ENCODE peak calls at places on chromosomes 13 and 19, in ten cellular contexts. N, H, P, K, Z, L, C, J, U and F are unnamed samples.

GRCh38 chr19:6065685-6066365 is 44.5 kb downstream of the RFX2 start:
- DNase-seq in N (no peak), H (peak; percentile 79), P (peak; percentile 31), K (no peak), Z (peak; percentile 46), L (peak; percentile 87), C (peak; percentile 52), J (peak; percentile 59), U (no peak), F (no peak)

GRCh38 chr13:43268632-43269031 is 245.2 kb downstream of the DNAJC15 start:
- DNase-seq in N (no peak), H (peak; percentile 49), P (no peak), K (no peak), Z (no peak), L (no peak), C (no peak), J (no peak), U (no peak), F (no peak)

GRCh38 chr19:41218615-41219507 is at the start of gene AXL:
- DNase-seq in N (peak; percentile 70), H (peak; percentile 92), P (peak; percentile 83), K (peak; percentile 86), Z (no peak), L (peak; percentile 96), C (peak; percentile 81), J (peak; percentile 76), U (no peak), F (no peak)

GRCh38 chr19:51546650-51547396 is 15.4 kb upstream of the SIGLEC6 start:
- DNase-seq in N (peak; percentile 58), H (peak; percentile 7), P (no peak), K (no peak), Z (no peak), L (peak; percentile 49), C (no peak), J (no peak), U (no peak), F (no peak)

GRCh38 chr13:43934273-43934672 is 54.6 kb downstream of the LACC1 start:
- DNase-seq in N (peak; percentile 8), H (no peak), P (no peak), K (no peak), Z (no peak), L (no peak), C (no peak), J (no peak), U (no peak), F (no peak)

GRCh38 chr19:40960062-40960685 is 30.9 kb upstream of the CYP2B6 start:
- DNase-seq in N (no peak), H (no peak), P (no peak), K (no peak), Z (no peak), L (no peak), C (no peak), J (no peak), U (no peak), F (no peak)

GRCh38 chr13:111484129-111484925 is 163.9 kb downstream of the TEX29 start:
- DNase-seq in N (no peak), H (no peak), P (no peak), K (no peak), Z (no peak), L (peak; percentile 80), C (no peak), J (no peak), U (no peak), F (no peak)

GRCh38 chr19:44282846-44283245 is 22.0 kb downstream of the ZNF235 start:
- DNase-seq in N (peak; percentile 51), H (no peak), P (no peak), K (no peak), Z (no peak), L (no peak), C (no peak), J (no peak), U (no peak), F (no peak)

GRCh38 chr13:43242040-43242439 is 218.7 kb downstream of the DNAJC15 start:
- DNase-seq in N (no peak), H (no peak), P (no peak), K (no peak), Z (no peak), L (no peak), C (no peak), J (no peak), U (no peak), F (no peak)

GRCh38 chr19:16604615-16605014 is 23.4 kb downstream of the MED26 start:
- DNase-seq in N (no peak), H (no peak), P (no peak), K (no peak), Z (no peak), L (no peak), C (no peak), J (no peak), U (no peak), F (no peak)

GRCh38 chr19:16607819-16608218 is 20.2 kb downstream of the MED26 start:
- DNase-seq in N (no peak), H (no peak), P (no peak), K (no peak), Z (no peak), L (no peak), C (no peak), J (no peak), U (no peak), F (no peak)

GRCh38 chr19:16605552-16605951 is 22.5 kb downstream of the MED26 start:
- DNase-seq in N (no peak), H (no peak), P (no peak), K (no peak), Z (no peak), L (no peak), C (no peak), J (no peak), U (no peak), F (no peak)

GRCh38 chr19:16603090-16603489 is 24.9 kb downstream of the MED26 start:
- DNase-seq in N (no peak), H (no peak), P (no peak), K (no peak), Z (no peak), L (no peak), C (no peak), J (no peak), U (no peak), F (no peak)

GRCh38 chr19:16605115-16605514 is 22.9 kb downstream of the MED26 start:
- DNase-seq in N (no peak), H (no peak), P (no peak), K (no peak), Z (no peak), L (no peak), C (no peak), J (no peak), U (peak; percentile 34), F (no peak)
- H3K4me3 ChIP-seq in N (no peak overlapping the region), H (no peak overlapping the region), P (no peak overlapping the region), K (no peak overlapping the region), Z (no peak overlapping the region), L (no peak overlapping the region), C (no peak overlapping the region), J (no peak overlapping the region), U (no peak overlapping the region), F (no peak overlapping the region)

GRCh38 chr13:73069206-73069815 is 10.5 kb downstream of the KLF5 start:
- DNase-seq in N (no peak), H (peak; percentile 4), P (no peak), K (no peak), Z (no peak), L (no peak), C (no peak), J (peak; percentile 44), U (no peak), F (no peak)

GRCh38 chr13:73063166-73063565 is 4.4 kb downstream of the KLF5 start:
- DNase-seq in N (no peak), H (no peak), P (no peak), K (no peak), Z (no peak), L (no peak), C (no peak), J (no peak), U (no peak), F (no peak)

GRCh38 chr13:73064991-73065390 is 6.2 kb downstream of the KLF5 start:
- DNase-seq in N (no peak), H (no peak), P (no peak), K (no peak), Z (no peak), L (no peak), C (no peak), J (no peak), U (no peak), F (no peak)

GRCh38 chr13:73062368-73062767 is 3.6 kb downstream of the KLF5 start:
- DNase-seq in N (no peak), H (no peak), P (no peak), K (no peak), Z (no peak), L (no peak), C (no peak), J (no peak), U (no peak), F (no peak)

DNA sequence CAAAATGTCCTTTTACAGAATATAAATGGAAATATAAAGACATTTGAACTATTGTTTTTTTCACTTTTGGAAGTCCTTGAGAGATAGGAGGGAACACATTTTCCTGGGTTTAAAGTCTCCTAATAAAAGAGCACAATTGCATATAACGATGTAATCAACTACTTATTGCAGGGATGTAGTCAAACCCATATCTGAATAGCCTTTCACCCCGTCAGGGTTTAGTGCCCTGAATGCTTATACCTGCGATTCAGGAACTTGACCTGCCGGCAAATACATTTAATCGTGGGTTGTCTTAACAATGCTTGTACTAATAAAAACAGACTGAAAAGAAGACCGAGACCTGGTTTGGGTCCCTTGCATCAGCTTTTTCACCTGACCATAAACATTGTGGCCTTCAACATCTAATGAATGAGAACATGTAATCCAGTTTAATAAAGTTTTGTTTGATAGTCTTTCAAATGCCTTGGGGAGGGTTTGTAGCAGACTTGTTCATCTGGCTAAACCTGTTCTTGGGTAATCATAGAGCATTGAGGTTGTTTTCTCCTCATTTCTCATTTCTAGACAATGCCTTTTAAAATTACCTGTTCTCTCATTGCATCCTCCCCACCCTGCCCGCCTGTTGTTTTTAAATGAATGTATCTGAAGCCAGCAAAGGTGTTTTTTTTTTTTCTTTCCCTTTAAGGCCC is 7.0 kb downstream of the KLF5 start:
- DNase-seq in N (no peak), H (no peak), P (no peak), K (no peak), Z (no peak), L (no peak), C (no peak), J (no peak), U (no peak), F (no peak)
- H3K4me3 ChIP-seq in N (no peak overlapping the region), H (no peak overlapping the region), P (no peak overlapping the region), K (no peak overlapping the region), Z (no peak overlapping the region), L (no peak overlapping the region), C (no peak overlapping the region), J (no peak overlapping the region), U (no peak overlapping the region), F (no peak overlapping the region)

GRCh38 chr19:1243768-1244692 is 2.5 kb downstream of the ATP5F1D start:
- DNase-seq in N (peak; percentile 85), H (peak; percentile 82), P (peak; percentile 73), K (peak; percentile 93), Z (peak; percentile 78), L (peak; percentile 97), C (peak; percentile 90), J (peak; percentile 79), U (peak; percentile 84), F (peak; percentile 84)
- H3K4me3 ChIP-seq in N (no peak overlapping the region), H (peak overlapping the region; percentile 48), P (no peak overlapping the region), K (no peak overlapping the region), Z (no peak overlapping the region), L (no peak overlapping the region), C (no peak overlapping the region), J (no peak overlapping the region), U (no peak overlapping the region), F (peak overlapping the region; percentile 90)

DNA sequence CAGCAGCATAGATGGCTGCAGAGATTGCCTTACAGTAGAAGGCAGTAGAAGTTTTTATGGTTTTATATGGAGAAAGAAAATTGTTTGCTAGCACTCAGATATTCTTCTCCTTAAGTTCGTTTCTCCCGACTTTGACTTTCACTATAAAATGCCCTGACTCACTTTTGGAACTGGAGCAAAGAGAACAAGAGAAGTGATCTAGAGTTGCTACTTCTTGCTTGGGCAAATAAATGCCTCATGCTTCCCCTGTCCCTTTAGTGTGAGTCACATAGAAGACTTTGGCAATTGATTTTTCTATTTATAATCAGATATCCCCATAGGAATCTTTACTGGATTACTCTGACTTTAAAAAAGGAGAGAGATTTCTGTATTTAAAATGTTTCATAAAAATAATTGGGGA is 46.9 kb downstream of the ITGBL1 start:
- DNase-seq in N (peak; percentile 33), H (peak; percentile 54), P (no peak), K (no peak), Z (no peak), L (no peak), C (no peak), J (peak; percentile 29), U (no peak), F (no peak)
- H3K4me3 ChIP-seq in N (no peak overlapping the region), H (no peak overlapping the region), P (no peak overlapping the region), K (no peak overlapping the region), Z (no peak overlapping the region), L (no peak overlapping the region), C (no peak overlapping the region), J (no peak overlapping the region), U (no peak overlapping the region), F (no peak overlapping the region)